ENCODE peak calls at places on chromosomes 4 and X, in four cellular contexts. E is neural progenitor cell, S is hepatocyte, Z is fibroblast of lung. F is an unnamed sample.

GRCh38 chrX:13180807-13181206 is 136.4 kb upstream of the FAM9C start:
- DNase-seq in S (no peak), E (no peak), Z (peak; percentile 51), F (peak; percentile 52)

GRCh38 chr4:44434247-44434646 is 14.4 kb downstream of the KCTD8 start:
- DNase-seq in S (no peak), Z (no peak), E (no peak), F (no peak)

GRCh38 chrX:12988797-12989196 is 13.9 kb downstream of the TMSB4X start:
- DNase-seq in Z (peak; percentile 62), S (peak; percentile 84), E (no peak), F (peak; percentile 67)

GRCh38 chrX:72121381-72121780 is 10.3 kb downstream of the RTL5 start:
- DNase-seq in E (no peak), S (no peak), Z (peak; percentile 87), F (peak; percentile 81)

GRCh38 chr4:74624351-74625151 is 169.8 kb downstream of the BTC start:
- DNase-seq in Z (peak; percentile 98), E (no peak), S (peak; percentile 59), F (peak; percentile 85)

GRCh38 chr4:7207791-7208231 is 15.5 kb downstream of the SORCS2 start:
- DNase-seq in E (no peak), Z (no peak), S (no peak), F (peak; percentile 56)

GRCh38 chrX:16671005-16671404 is 21.0 kb downstream of the S100G start:
- DNase-seq in S (peak; percentile 74), Z (peak; percentile 69), E (peak; percentile 57), F (peak; percentile 59)

GRCh38 chr4:17912011-17912410 is 101.2 kb downstream of the NCAPG start:
- DNase-seq in E (no peak), Z (no peak), S (no peak), F (no peak)

GRCh38 chr4:4865705-4866123 is 6.2 kb downstream of the MSX1 start:
- DNase-seq in S (no peak), E (peak; percentile 56), Z (no peak), F (no peak)

GRCh38 chr4:187191676-187192075 is 468.0 kb upstream of the FAT1 start:
- DNase-seq in Z (no peak), S (no peak), E (no peak), F (no peak)

GRCh38 chr4:108244576-108244975 is 75.8 kb upstream of the LEF1 start:
- DNase-seq in S (no peak), Z (no peak), E (no peak), F (no peak)

GRCh38 chr4:99722662-99723061 is 65.0 kb upstream of the C4orf54 start:
- DNase-seq in E (no peak), Z (no peak), S (peak; percentile 31), F (no peak)

GRCh38 chr4:76984788-76985211 is 35.2 kb downstream of the SEPTIN11 start:
- DNase-seq in S (peak; percentile 88), Z (peak; percentile 100), E (peak; percentile 41), F (peak; percentile 99)

GRCh38 chr4:86453044-86453501 is 93.2 kb upstream of the MAPK10 start:
- DNase-seq in S (peak; percentile 15), Z (peak; percentile 93), E (no peak), F (no peak)

GRCh38 chr4:95428216-95429085 is 120.3 kb downstream of the UNC5C start:
- DNase-seq in Z (peak; percentile 9), E (peak; percentile 24), S (no peak), F (peak; percentile 1)

GRCh38 chr4:108359936-108360681 is 191.4 kb upstream of the LEF1 start:
- DNase-seq in S (no peak), Z (no peak), E (no peak), F (no peak)

GRCh38 chr4:119314356-119314755 is 7.6 kb downstream of the FABP2 start:
- DNase-seq in E (peak; percentile 68), S (peak; percentile 64), Z (peak; percentile 71), F (peak; percentile 70)

GRCh38 chr4:175051974-175052373 is 133.8 kb downstream of the ADAM29 start:
- DNase-seq in Z (no peak), E (no peak), S (no peak), F (no peak)

GRCh38 chr4:130600706-130601105 is 1504.8 kb downstream of the C4orf33 start:
- DNase-seq in Z (no peak), S (no peak), E (no peak), F (no peak)

GRCh38 chrX:148629435-148629834 is 129.0 kb downstream of the AFF2 start:
- DNase-seq in S (no peak), Z (no peak), E (no peak), F (no peak)

GRCh38 chrX:120446503-120446902 is 22.6 kb downstream of the LAMP2 start:
- DNase-seq in E (no peak), S (no peak), Z (peak; percentile 77), F (peak; percentile 59)

GRCh38 chrX:40651620-40652223 is 4.4 kb upstream of the CXorf38 start:
- DNase-seq in E (peak; percentile 82), S (peak; percentile 88), Z (peak; percentile 64), F (peak; percentile 60)

GRCh38 chr4:83387922-83388676 is 53.5 kb upstream of the HPSE start:
- DNase-seq in S (no peak), Z (peak; percentile 2), E (no peak), F (peak; percentile 27)

GRCh38 chr4:74671074-74671698 is 123.1 kb downstream of the BTC start:
- DNase-seq in S (peak; percentile 85), E (peak; percentile 68), Z (peak; percentile 89), F (peak; percentile 86)

GRCh38 chr4:176753049-176753448 is 39.7 kb downstream of the VEGFC start:
- DNase-seq in Z (peak; percentile 90), E (peak; percentile 18), S (no peak), F (peak; percentile 94)

GRCh38 chr4:169682360-169683047 is 62.1 kb downstream of the CLCN3 start:
- DNase-seq in E (no peak), S (no peak), Z (peak; percentile 68), F (peak; percentile 7)

GRCh38 chr4:110361921-110362320 is 114.0 kb upstream of the ENPEP start:
- DNase-seq in S (no peak), E (no peak), Z (no peak), F (peak; percentile 29)

GRCh38 chr4:168722391-168722790 is 225.5 kb downstream of the PALLD start:
- DNase-seq in E (no peak), S (no peak), Z (no peak), F (no peak)

GRCh38 chr4:40710484-40711269 is 39.1 kb upstream of the NSUN7 start:
- DNase-seq in S (no peak), E (no peak), Z (peak; percentile 54), F (no peak)

GRCh38 chrX:48474127-48474526 is 1.9 kb upstream of the FTSJ1 start:
- DNase-seq in E (peak; percentile 23), Z (peak; percentile 21), S (no peak), F (peak; percentile 52)

GRCh38 chrX:13506574-13506973 is 62.8 kb upstream of the EGFL6 start:
- DNase-seq in E (peak; percentile 74), Z (peak; percentile 66), S (peak; percentile 73), F (peak; percentile 60)

GRCh38 chr4:2281575-2282343 is 19.9 kb upstream of the MXD4 start:
- DNase-seq in S (no peak), Z (no peak), E (no peak), F (no peak)

GRCh38 chr4:162586266-162586665 is 422.5 kb upstream of the FSTL5 start:
- DNase-seq in Z (no peak), E (no peak), S (no peak), F (no peak)

GRCh38 chr4:81467672-81467964 is 4.1 kb downstream of the RASGEF1B start:
- DNase-seq in Z (no peak), E (no peak), S (no peak), F (no peak)
- H4K20me1 ChIP-seq in Z (no peaks in the 10 kb centered on the region), E (no peaks in the 10 kb centered on the region), S (no peaks in the 10 kb centered on the region), F (no peaks in the 10 kb centered on the region)

DNA sequence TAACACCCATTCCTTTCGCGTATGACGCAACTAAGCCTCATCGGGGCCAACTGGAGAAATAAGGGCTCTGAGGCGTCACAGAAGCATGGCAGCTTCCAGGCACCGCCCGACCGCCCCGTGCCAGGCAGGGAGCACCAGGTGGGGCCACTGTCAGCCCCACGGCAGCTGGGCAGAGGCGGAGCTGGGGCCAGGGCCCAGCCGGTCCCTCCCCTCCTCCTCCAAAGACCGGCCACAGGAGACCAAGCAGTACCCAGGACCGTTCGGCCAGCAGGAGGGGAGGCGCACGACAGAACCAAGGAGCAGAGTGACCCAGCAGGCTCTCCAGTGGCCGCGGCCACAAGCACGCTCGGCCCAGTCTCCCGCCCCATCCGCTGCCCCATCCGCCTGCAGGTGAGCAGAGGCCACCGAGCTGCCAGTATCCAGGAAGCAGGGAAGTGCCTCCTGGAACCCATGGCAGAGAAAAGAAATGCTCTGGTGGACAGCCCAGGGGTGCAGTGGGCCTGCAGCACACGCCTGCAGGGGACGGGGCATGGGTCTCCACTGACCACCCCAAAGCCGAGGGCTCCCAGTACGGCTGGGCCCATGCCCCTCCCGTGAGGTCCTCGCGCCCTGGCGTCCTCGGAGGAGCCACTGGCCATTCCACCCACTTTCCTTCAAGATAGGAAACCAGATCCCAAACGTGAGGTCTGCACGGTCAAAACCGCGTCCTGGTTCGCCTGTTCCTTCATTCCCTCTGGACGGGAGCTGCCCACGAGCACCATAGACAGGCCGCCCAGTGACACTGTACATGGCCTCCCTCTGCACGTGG is 9.6 kb downstream of the CTBP1 start:
- DNase-seq in S (no peak), Z (no peak), E (no peak), F (no peak)
- H4K20me1 ChIP-seq in S (peaks cover 60% of the 10 kb centered on the region), Z (no peaks in the 10 kb centered on the region), E (peaks cover 61% of the 10 kb centered on the region), F (peaks cover 6% of the 10 kb centered on the region)

DNA sequence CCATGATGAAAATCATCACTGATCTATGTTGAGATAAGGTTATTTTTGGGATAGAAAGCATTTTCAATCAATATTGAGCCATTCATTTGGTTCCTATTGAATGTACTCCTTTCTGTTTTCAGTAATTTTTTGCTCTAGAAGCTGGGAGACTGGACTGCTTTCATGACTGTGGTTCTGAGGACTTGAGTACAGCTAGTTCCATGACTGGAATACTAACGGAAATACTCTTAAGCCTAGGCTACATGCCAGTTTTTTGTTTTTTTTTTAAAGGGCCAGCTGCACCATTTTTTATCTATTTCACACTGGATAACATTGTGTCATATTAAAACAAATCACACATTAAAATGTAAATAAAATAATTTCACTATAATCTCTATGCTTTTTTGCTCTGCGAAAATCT is 16.7 kb downstream of the PRR32 start:
- DNase-seq in Z (no peak), S (no peak), E (no peak), F (no peak)
- H4K20me1 ChIP-seq in Z (no peaks in the 10 kb centered on the region), S (no peaks in the 10 kb centered on the region), E (no peaks in the 10 kb centered on the region), F (no peaks in the 10 kb centered on the region)

GRCh38 chrX:123975180-123975579 is 13.7 kb downstream of the STAG2 start:
- DNase-seq in Z (no peak), S (no peak), E (no peak), F (peak; percentile 65)
- H4K20me1 ChIP-seq in Z (no peaks in the 10 kb centered on the region), S (peaks cover 71% of the 10 kb centered on the region), E (peaks cover 76% of the 10 kb centered on the region), F (peaks cover 4% of the 10 kb centered on the region)

GRCh38 chrX:9538544-9539045 is 73.7 kb downstream of the TBL1X start:
- DNase-seq in S (peak; percentile 35), Z (no peak), E (no peak), F (no peak)
- H4K20me1 ChIP-seq in S (no peaks in the 10 kb centered on the region), Z (no peaks in the 10 kb centered on the region), E (peaks cover 25% of the 10 kb centered on the region), F (no peaks in the 10 kb centered on the region)

DNA sequence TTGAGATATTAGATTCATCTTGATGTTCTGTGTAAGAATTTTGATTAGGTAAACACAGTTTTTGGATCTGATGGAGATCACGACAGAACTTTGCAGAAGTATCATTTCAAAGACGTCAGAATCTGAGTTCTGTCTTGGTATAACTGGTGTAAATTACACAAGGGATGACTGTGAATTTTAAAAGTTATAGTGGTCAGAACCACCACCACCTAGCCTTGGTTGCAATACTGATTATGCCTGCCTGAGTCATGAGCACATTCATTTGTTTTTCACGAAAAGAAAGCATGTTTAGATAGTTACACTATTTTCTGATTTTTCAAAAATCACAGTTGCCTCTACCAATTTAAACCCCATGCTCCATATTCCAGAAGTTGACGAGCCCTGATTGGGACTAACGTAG is 54.8 kb downstream of the ZFX start:
- DNase-seq in E (no peak), Z (no peak), S (no peak), F (peak; percentile 72)
- H4K20me1 ChIP-seq in E (peaks cover 7% of the 10 kb centered on the region), Z (no peaks in the 10 kb centered on the region), S (peaks cover 80% of the 10 kb centered on the region), F (no peaks in the 10 kb centered on the region)

F was measured in GM23248.